ENCODE peak calls at places on chromosomes 1 and 21, in ten cellular contexts. Q is WERI-Rb-1; J is NCI-H1105; H is kidney tubule cell; S is ELR; C is stimulated activated CD4-positive, alpha-beta T cell treated with anti-CD3 and anti-CD28 coated beads, Interleukin-4, amount 100 ng/mL, for 48 hours; O is prostate gland; Y is anterior cingulate cortex; R is HL-60; A is glomerular endothelial cell. V is an unnamed sample.

GRCh38 chr1:48025076-48025475 is 27.9 kb upstream of the TRABD2B start:
- DNase-seq in Q (peak), J (peak), H (no peak), S (no peak), C (no peak), O (no peak), Y (no peak), R (no peak), A (no peak), V (no peak)

GRCh38 chr1:245663373-245663772 is 508.6 kb downstream of the KIF26B start:
- DNase-seq in Q (no peak), J (no peak), H (no peak), S (no peak), C (no peak), O (no peak), Y (no peak), R (no peak), A (no peak), V (no peak)

GRCh38 chr1:111190931-111191451 is 9.5 kb downstream of the DENND2D start:
- DNase-seq in Q (no peak), J (no peak), H (no peak), S (peak), C (no peak), O (no peak), Y (no peak), R (peak), A (no peak), V (no peak)

GRCh38 chr1:154479764-154480421 is 22.1 kb upstream of the TDRD10 start:
- DNase-seq in Q (peak), J (peak), H (peak), S (peak), C (peak), O (peak), Y (peak), R (peak), A (no peak), V (peak)

GRCh38 chr1:109432336-109432735 is 6.1 kb upstream of the PSMA5 start:
- DNase-seq in Q (no peak), J (no peak), H (no peak), S (no peak), C (no peak), O (no peak), Y (no peak), R (no peak), A (no peak), V (no peak)

GRCh38 chr1:239861985-239862384 is 229.7 kb upstream of the FMN2 start:
- DNase-seq in Q (no peak), J (no peak), H (no peak), S (no peak), C (no peak), O (no peak), Y (no peak), R (peak), A (no peak), V (no peak)

GRCh38 chr1:179168526-179168925 is 61.0 kb downstream of the ABL2 start:
- DNase-seq in Q (no peak), J (no peak), H (no peak), S (no peak), C (no peak), O (no peak), Y (no peak), R (no peak), A (no peak), V (no peak)

GRCh38 chr1:185038813-185039399 is 6.5 kb upstream of the RNF2 start:
- DNase-seq in Q (no peak), J (no peak), H (no peak), S (no peak), C (no peak), O (no peak), Y (no peak), R (no peak), A (no peak), V (no peak)

GRCh38 chr1:224157316-224157715 is 25.7 kb upstream of the DEGS1 start:
- DNase-seq in Q (no peak), J (no peak), H (no peak), S (no peak), C (no peak), O (no peak), Y (no peak), R (no peak), A (no peak), V (no peak)

GRCh38 chr1:245575710-245576109 is 420.9 kb downstream of the KIF26B start:
- DNase-seq in Q (no peak), J (no peak), H (peak), S (no peak), C (no peak), O (no peak), Y (no peak), R (no peak), A (no peak), V (no peak)

GRCh38 chr21:39441502-39442475 is 3.8 kb downstream of the LCA5L start:
- DNase-seq in Q (peak), J (peak), H (peak), S (peak), C (no peak), O (no peak), Y (no peak), R (peak), A (no peak), V (peak)

GRCh38 chr1:93758842-93759515 is 77.3 kb upstream of the BCAR3 start:
- DNase-seq in Q (no peak), J (no peak), H (no peak), S (peak), C (no peak), O (no peak), Y (no peak), R (peak), A (no peak), V (peak)

GRCh38 chr1:118077331-118078055 is 107.5 kb downstream of the SPAG17 start:
- DNase-seq in Q (peak), J (peak), H (peak), S (peak), C (no peak), O (no peak), Y (no peak), R (no peak), A (peak), V (peak)

GRCh38 chr1:163170975-163171676 is 31.6 kb downstream of the RGS5 start:
- DNase-seq in Q (peak), J (no peak), H (peak), S (peak), C (no peak), O (no peak), Y (no peak), R (no peak), A (no peak), V (peak)

GRCh38 chr1:150272379-150272840 is at the start of gene C1orf54:
- DNase-seq in Q (peak), J (no peak), H (no peak), S (peak), C (no peak), O (no peak), Y (no peak), R (no peak), A (no peak), V (peak)

GRCh38 chr1:247576514-247576913 is 11.6 kb upstream of the OR2G2 start:
- DNase-seq in Q (no peak), J (no peak), H (no peak), S (peak), C (no peak), O (no peak), Y (no peak), R (peak), A (no peak), V (no peak)

GRCh38 chr21:30282850-30283249 is at the start of gene KRTAP24-1:
- DNase-seq in Q (no peak), J (no peak), H (no peak), S (no peak), C (no peak), O (no peak), Y (no peak), R (no peak), A (no peak), V (no peak)

GRCh38 chr1:20429296-20429695 is 56.7 kb downstream of the CAMK2N1 start:
- DNase-seq in Q (no peak), J (no peak), H (no peak), S (no peak), C (no peak), O (no peak), Y (no peak), R (no peak), A (no peak), V (no peak)

GRCh38 chr1:217747156-217747769 is 116.1 kb downstream of the SPATA17 start:
- DNase-seq in Q (no peak), J (peak), H (peak), S (peak), C (no peak), O (no peak), Y (no peak), R (no peak), A (peak), V (peak)

GRCh38 chr1:59368007-59368670 is 71.2 kb downstream of the FGGY start:
- DNase-seq in Q (no peak), J (no peak), H (no peak), S (no peak), C (no peak), O (no peak), Y (no peak), R (no peak), A (no peak), V (no peak)

GRCh38 chr1:160474392-160475242 is 48.4 kb downstream of the SLAMF6 start:
- DNase-seq in Q (no peak), J (no peak), H (no peak), S (no peak), C (no peak), O (no peak), Y (no peak), R (peak), A (no peak), V (no peak)

GRCh38 chr1:19044975-19045831 is 88.7 kb upstream of the IFFO2 start:
- DNase-seq in Q (no peak), J (no peak), H (peak), S (no peak), C (no peak), O (no peak), Y (peak), R (no peak), A (no peak), V (no peak)

GRCh38 chr1:223771814-223772770 is 59.8 kb downstream of the CAPN2 start:
- DNase-seq in Q (no peak), J (no peak), H (peak), S (peak), C (peak), O (no peak), Y (no peak), R (no peak), A (peak), V (peak)

GRCh38 chr1:36763771-36764170 is 270.5 kb downstream of the GRIK3 start:
- DNase-seq in Q (peak), J (no peak), H (no peak), S (no peak), C (no peak), O (no peak), Y (no peak), R (no peak), A (no peak), V (no peak)

GRCh38 chr1:116990612-116991151 is 10.9 kb upstream of the CD101 start:
- DNase-seq in Q (no peak), J (no peak), H (no peak), S (peak), C (no peak), O (peak), Y (no peak), R (peak), A (peak), V (peak)

GRCh38 chr1:155127672-155128468 is at the start of gene EFNA1:
- DNase-seq in Q (peak), J (peak), H (peak), S (peak), C (no peak), O (peak), Y (no peak), R (no peak), A (no peak), V (peak)

GRCh38 chr1:230407351-230407750 is 18.8 kb downstream of the PGBD5 start:
- DNase-seq in Q (no peak), J (no peak), H (no peak), S (no peak), C (no peak), O (no peak), Y (no peak), R (no peak), A (no peak), V (no peak)

GRCh38 chr1:175129997-175130648 is 62.5 kb downstream of the KIAA0040 start:
- DNase-seq in Q (peak), J (no peak), H (peak), S (no peak), C (no peak), O (no peak), Y (no peak), R (no peak), A (no peak), V (peak)

GRCh38 chr1:41733021-41733420 is 185.7 kb downstream of the HIVEP3 start:
- DNase-seq in Q (no peak), J (no peak), H (no peak), S (no peak), C (no peak), O (no peak), Y (no peak), R (no peak), A (no peak), V (no peak)

GRCh38 chr1:169676001-169676400 is 35.4 kb downstream of the SELL start:
- DNase-seq in Q (no peak), J (no peak), H (peak), S (peak), C (no peak), O (no peak), Y (no peak), R (no peak), A (peak), V (peak)

GRCh38 chr1:66464802-66465201 is 69.2 kb upstream of the SGIP1 start:
- DNase-seq in Q (no peak), J (no peak), H (peak), S (peak), C (no peak), O (no peak), Y (no peak), R (no peak), A (no peak), V (peak)

GRCh38 chr1:41504126-41505035 is 19.9 kb upstream of the EDN2 start:
- DNase-seq in Q (peak), J (peak), H (peak), S (no peak), C (no peak), O (no peak), Y (no peak), R (no peak), A (no peak), V (peak)

GRCh38 chr1:93288558-93288957 is 57.1 kb upstream of the DR1 start:
- DNase-seq in Q (no peak), J (peak), H (peak), S (peak), C (no peak), O (no peak), Y (no peak), R (no peak), A (no peak), V (peak)

GRCh38 chr1:32187850-32188249 is 8.4 kb downstream of the TXLNA start:
- DNase-seq in Q (no peak), J (no peak), H (no peak), S (no peak), C (no peak), O (no peak), Y (no peak), R (no peak), A (no peak), V (no peak)

GRCh38 chr21:39843916-39844315 is 23.3 kb upstream of the PCP4 start:
- DNase-seq in Q (no peak), J (no peak), H (no peak), S (no peak), C (no peak), O (no peak), Y (no peak), R (no peak), A (no peak), V (no peak)

GRCh38 chr1:233613252-233614172 is at the start of gene KCNK1:
- DNase-seq in Q (no peak), J (peak), H (peak), S (peak), C (no peak), O (peak), Y (no peak), R (no peak), A (no peak), V (no peak)